ENCODE peak calls at places on chromosome 12, in six cellular contexts. I is cardiac muscle cell, Z is kidney, X is neural progenitor cell, E is astrocyte of the spinal cord, A is lower leg skin. S is an unnamed sample.

GRCh38 chr12:96425321-96425720 is 25.1 kb upstream of the CDK17 start:
- DNase-seq in I (peak), Z (no peak), X (no peak), E (peak), A (no peak), S (no peak)

GRCh38 chr12:14876833-14877232 is 8.8 kb downstream of the MGP start:
- DNase-seq in I (no peak), Z (no peak), X (no peak), E (no peak), A (no peak), S (no peak)

GRCh38 chr12:31890295-31891285 is 68.6 kb upstream of the RESF1 start:
- DNase-seq in I (peak), Z (no peak), X (no peak), E (no peak), A (peak), S (no peak)

GRCh38 chr12:61870658-61871559 is 389.3 kb upstream of the USP15 start:
- DNase-seq in I (no peak), Z (no peak), X (no peak), E (no peak), A (no peak), S (no peak)

GRCh38 chr12:87667378-87667777 is 361.8 kb downstream of the C12orf50 start:
- DNase-seq in I (peak), Z (no peak), X (no peak), E (peak), A (no peak), S (no peak)

GRCh38 chr12:33111850-33112249 is 215.3 kb upstream of the PKP2 start:
- DNase-seq in I (no peak), Z (no peak), X (no peak), E (no peak), A (no peak), S (no peak)

GRCh38 chr12:111248221-111248620 is 120.7 kb downstream of the PHETA1 start:
- DNase-seq in I (peak), Z (no peak), X (no peak), E (no peak), A (no peak), S (peak)

GRCh38 chr12:50626026-50626425 is 121.2 kb downstream of the DIP2B start:
- DNase-seq in I (no peak), Z (no peak), X (no peak), E (no peak), A (no peak), S (no peak)

GRCh38 chr12:49888461-49889151 is 15.1 kb downstream of the FAIM2 start:
- DNase-seq in I (no peak), Z (peak), X (no peak), E (no peak), A (no peak), S (no peak)

GRCh38 chr12:124780336-124780735 is 83.3 kb downstream of the SCARB1 start:
- DNase-seq in I (no peak), Z (no peak), X (peak), E (no peak), A (no peak), S (no peak)
- TF ChIP-seq CTCF in I (no peak), Z (no peak), X (peak), E (no peak), A (no peak), S (no peak)

DNA sequence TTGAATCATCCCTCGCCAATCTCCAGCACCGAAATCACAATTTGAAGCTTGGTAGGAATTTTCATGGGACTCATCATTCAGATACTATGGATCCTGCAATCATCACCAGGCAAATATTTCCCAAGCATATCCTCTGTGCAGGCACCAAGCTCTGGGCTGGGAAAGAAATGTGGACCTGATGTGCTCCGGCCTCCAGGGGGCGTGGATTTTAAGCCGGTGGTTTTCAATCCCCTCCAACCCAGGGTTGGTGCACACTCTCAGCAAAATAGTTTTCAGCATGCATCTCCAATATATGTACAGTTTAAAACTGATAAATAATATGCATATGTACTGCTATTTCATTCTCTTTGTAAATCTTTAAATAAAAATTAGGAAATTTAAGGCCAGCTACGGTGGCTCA is 98.9 kb downstream of the RBM19 start:
- DNase-seq in I (peak), Z (no peak), X (peak), E (no peak), A (no peak), S (no peak)
- TF ChIP-seq CTCF in I (peak), Z (no peak), X (peak), E (peak), A (no peak), S (peak)

DNA sequence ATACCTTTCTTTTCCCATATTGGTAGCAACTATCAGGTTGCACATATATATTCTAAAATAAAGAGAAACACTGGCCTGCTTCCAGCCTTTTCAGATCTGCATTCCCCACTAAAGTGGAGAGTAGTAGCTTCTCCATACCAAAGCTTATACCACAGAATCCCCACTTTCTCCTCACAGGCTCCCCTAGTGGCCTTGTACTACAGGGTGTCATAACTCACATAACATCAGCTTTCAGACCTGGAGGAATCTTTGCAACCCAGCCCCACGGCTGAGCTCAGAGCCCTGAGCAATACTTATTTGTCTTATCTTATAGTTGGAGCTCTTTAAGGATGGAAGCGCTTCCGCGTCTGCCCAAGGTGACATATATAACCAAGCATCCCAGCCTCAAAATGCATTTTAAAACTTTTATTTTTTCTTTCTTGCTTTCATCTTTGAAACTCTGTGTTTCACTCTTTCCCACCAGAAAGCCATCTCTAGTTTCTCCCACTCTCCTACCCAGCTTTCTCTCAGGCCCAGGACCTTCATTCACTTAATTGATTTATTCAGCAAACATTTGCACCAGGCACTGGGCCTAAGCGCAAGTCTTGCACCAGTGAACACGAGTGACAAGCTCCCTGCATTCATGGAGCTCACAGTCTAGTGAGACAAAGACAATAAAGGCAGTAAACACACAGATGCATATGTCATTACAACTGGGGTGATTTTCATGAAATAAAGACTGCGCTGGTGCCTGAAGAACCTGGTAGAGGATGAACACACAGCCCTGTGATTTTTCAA is 254.7 kb downstream of the IPO8 start:
- DNase-seq in I (peak), Z (no peak), X (peak), E (no peak), A (no peak), S (no peak)
- TF ChIP-seq CTCF in I (peak), Z (no peak), X (peak), E (peak), A (no peak), S (no peak)

DNA sequence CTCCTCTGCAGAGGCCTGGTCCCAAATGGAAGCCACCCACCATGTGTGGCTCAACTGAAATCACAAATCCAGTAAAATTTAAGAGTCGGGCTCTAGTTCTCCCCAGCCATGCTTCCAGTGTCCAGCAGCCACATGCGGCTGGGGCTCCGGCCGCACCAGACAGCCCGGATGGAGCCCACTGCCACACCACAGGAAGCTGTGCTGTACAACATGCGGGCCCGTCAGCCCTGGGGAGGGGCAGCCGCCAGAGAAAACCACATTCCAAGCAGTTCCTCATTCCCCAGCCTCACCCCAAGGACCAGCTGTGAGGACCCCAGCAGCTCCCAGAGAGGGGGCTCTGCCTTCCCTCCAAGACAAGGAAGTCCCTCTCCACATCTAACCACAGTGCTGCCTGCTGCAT is 135.0 kb downstream of the NCOR2 start:
- DNase-seq in I (no peak), Z (no peak), X (no peak), E (no peak), A (no peak), S (peak)
- TF ChIP-seq CTCF in I (no peak), Z (no peak), X (no peak), E (no peak), A (no peak), S (no peak)

DNA sequence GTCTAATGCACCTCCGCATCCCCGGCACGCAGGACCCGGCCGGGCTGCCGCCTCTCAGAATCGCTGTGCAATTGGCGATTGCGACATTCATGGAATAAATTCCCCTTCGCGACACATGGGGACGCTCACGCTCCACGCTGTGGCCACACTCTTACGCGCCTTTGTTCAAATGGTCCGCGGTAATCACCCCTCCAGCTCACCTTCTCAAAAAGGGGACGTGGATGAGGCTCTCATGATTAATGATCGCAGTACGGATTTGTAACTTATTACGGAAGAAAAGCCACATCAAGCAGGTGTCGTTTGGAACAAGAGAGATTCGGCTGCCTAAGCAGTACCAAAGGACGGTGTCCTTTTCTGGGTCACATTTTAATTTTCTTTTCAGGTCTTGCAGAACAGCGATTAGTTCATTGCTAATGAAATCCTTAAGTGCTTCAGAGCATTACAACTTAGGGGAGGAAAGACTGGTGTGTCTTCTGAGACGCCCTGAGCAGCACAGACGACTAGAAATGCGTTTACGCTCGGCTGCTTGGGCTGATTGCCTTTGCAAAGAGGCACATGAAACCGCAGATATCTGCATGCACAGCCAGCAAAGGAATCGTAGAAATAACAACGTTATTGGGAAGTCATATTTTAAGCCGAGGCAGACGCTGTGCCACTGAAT is 37.3 kb upstream of the ADGRD1 start:
- DNase-seq in I (peak), Z (no peak), X (peak), E (peak), A (peak), S (peak)
- TF ChIP-seq CTCF in I (peak), Z (peak), X (peak), E (peak), A (peak), S (peak)

S was measured in CD14-positive monocyte.